ENCODE peak calls at places on chromosomes 11 and 22, in four cellular contexts. N is foreskin fibroblast, Y is cardiac fibroblast, J is gastrocnemius medialis. S is an unnamed sample.

GRCh38 chr11:70555092-70555491 is 156.8 kb downstream of the CTTN start:
- DNase-seq in Y (no peak), J (no peak), N (no peak), S (no peak)

GRCh38 chr11:110786226-110786902 is 74.1 kb upstream of the ARHGAP20 start:
- DNase-seq in N (no peak), Y (no peak), J (no peak), S (no peak)

GRCh38 chr11:74746868-74747267 is 1.8 kb upstream of the RNF169 start:
- DNase-seq in J (no peak), Y (no peak), N (no peak), S (no peak)

GRCh38 chr22:45226681-45227186 is 14.0 kb downstream of the KIAA0930 start:
- DNase-seq in J (no peak), N (peak; percentile 62), Y (peak; percentile 10), S (no peak)

GRCh38 chr11:123187670-123188507 is 7.2 kb downstream of the CLMP start:
- DNase-seq in J (no peak), Y (peak; percentile 62), N (peak; percentile 53), S (no peak)

GRCh38 chr11:126712017-126712625 is 288.4 kb downstream of the KIRREL3 start:
- DNase-seq in Y (no peak), N (peak; percentile 47), J (no peak), S (no peak)

GRCh38 chr11:16217631-16218030 is 138.7 kb downstream of the SOX6 start:
- DNase-seq in J (no peak), Y (no peak), N (no peak), S (no peak)

GRCh38 chr11:71301046-71301857 is 48.9 kb upstream of the SHANK2 start:
- DNase-seq in Y (no peak), N (no peak), J (no peak), S (no peak)

GRCh38 chr22:23084453-23085350 is 14.4 kb downstream of the GNAZ start:
- DNase-seq in J (no peak), N (no peak), Y (no peak), S (no peak)

GRCh38 chr11:73348838-73349237 is 27.4 kb upstream of the RELT start:
- DNase-seq in N (no peak), Y (no peak), J (no peak), S (no peak)

GRCh38 chr11:11082651-11083050 is 224.8 kb upstream of the ZBED5 start:
- DNase-seq in Y (no peak), N (no peak), J (no peak), S (no peak)
- TF ChIP-seq CTCF in Y (no peak), N (no peak), J (no peak), S (no peak)

GRCh38 chr11:3020011-3020410 is 27.9 kb upstream of the NAP1L4 start:
- DNase-seq in J (no peak), Y (no peak), N (no peak), S (no peak)

GRCh38 chr11:3014943-3015342 is 22.8 kb upstream of the NAP1L4 start:
- DNase-seq in J (no peak), Y (no peak), N (no peak), S (no peak)

GRCh38 chr11:3015796-3016195 is 23.7 kb upstream of the NAP1L4 start:
- DNase-seq in J (no peak), N (peak; percentile 89), Y (no peak), S (no peak)

GRCh38 chr11:3014314-3014938 is 22.3 kb upstream of the NAP1L4 start:
- DNase-seq in N (no peak), Y (no peak), J (no peak), S (no peak)

GRCh38 chr11:3016861-3017260 is 24.7 kb upstream of the NAP1L4 start:
- DNase-seq in J (no peak), N (no peak), Y (no peak), S (no peak)
- TF ChIP-seq CTCF in J (no peak), N (no peak), Y (no peak), S (no peak)

GRCh38 chr11:89203814-89204213 is 26.1 kb downstream of the TYR start:
- DNase-seq in N (no peak), Y (no peak), J (no peak), S (no peak)

GRCh38 chr11:89201138-89201537 is 23.5 kb downstream of the TYR start:
- DNase-seq in N (no peak), J (no peak), Y (no peak), S (no peak)

DNA sequence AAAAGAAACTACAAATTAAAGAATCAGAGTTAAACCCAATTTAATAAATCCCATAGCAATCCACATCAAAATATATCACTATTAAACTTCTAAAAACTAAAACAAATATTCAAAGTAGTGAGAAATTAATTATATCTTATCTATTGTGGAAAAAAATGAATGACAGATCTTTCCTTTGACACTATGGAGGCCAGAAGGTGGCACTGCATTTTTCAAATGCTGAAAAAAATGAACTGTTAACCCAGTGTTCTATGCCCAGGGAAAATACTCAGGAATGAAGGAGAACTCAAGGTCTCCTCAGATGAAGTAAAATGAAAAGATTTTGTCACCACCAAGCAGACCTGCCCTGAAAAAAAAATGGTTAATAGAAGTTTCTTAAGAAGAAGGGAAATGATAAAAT is 27.7 kb downstream of the TYR start:
- DNase-seq in N (no peak), J (no peak), Y (peak; percentile 2), S (no peak)
- TF ChIP-seq CTCF in N (no peak), J (no peak), Y (no peak), S (no peak)

DNA sequence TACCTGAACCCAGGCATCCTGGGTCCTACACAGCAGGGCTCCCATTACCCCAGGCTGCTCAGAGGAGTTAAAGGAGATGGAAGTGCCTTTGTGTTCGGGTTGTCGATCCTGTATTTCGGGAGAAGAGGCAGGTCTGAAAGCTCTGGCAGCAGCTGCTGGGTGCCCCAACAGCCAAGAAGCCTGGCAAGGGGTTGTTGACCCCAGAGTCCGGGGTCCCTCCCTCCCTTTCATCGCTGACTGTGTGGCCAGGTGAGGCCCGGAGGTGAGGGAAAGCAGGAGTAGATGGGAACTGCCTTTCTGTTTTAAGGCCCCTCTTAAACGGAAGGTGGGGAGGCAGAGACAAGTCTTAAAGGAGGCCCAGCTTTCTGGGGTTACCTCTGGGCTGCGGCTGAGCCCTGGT is 106.0 kb upstream of the SYT13 start:
- DNase-seq in J (no peak), N (no peak), Y (no peak), S (no peak)
- TF ChIP-seq CTCF in J (no peak), N (no peak), Y (no peak), S (no peak)

GRCh38 chr11:7544021-7544420 is 30.2 kb downstream of the PPFIBP2 start:
- DNase-seq in J (no peak), Y (no peak), N (no peak), S (no peak)
- TF ChIP-seq CTCF in J (no peak), Y (no peak), N (no peak), S (no peak)

DNA sequence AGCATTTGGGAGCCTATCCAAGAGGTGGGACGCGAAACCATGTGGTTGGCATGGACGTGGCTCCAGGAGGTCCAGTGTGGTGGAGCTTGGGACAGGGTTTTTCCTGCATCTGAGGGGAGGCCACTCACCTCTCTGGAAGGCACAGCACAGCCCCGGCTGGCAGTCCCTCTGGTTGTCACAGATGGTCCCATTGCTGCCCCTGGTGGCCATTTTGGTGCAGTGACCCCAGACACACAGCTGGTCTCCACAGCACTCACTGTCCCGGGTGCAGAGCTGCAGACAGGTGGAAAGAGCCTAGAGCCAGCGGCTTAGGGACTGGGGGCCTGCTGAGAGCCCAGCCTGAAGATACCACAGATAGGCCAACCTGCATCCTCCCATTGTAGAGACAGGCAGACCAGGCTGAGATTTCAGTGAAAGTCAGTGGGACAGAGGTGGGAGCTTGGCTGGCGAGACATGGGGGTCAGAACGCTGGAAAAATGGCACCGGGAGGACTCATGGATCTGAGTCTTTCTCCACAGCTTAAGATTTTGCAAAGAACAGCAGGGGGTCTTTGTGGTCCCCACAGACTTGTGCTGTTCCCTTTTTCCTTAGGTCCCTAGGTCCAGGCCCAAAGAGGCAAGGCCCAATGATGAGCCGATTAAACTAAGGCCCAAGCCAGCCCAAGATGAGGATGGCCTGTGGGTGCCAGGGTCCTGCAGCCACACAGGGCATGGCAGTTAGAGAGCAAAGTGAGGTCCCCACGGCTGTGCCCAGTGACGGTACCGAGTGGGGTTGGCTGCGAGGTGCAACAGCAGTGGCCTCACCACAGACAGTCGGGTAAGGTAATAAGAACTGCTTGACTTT is 41.4 kb downstream of the DKK3 start:
- DNase-seq in J (peak; percentile 31), N (peak; percentile 63), Y (peak; percentile 58), S (peak; percentile 83)
- TF ChIP-seq CTCF in J (peak; percentile 60), N (peak; percentile 68), Y (peak; percentile 87), S (peak; percentile 92)

S was measured in GM13977.